ENCODE peak calls at places on chromosomes 5 and 9, in six cellular contexts. C is neuronal stem cell, G is IMR-90, H is H9, J is H1, R is trophoblast cell. I is an unnamed sample.

GRCh38 chr9:99635032-99635431 is 186.7 kb upstream of the NR4A3 start:
- DNase-seq in G (peak), R (no peak), H (no peak), J (no peak), C (no peak), I (peak)

GRCh38 chr5:148393390-148393741 is 9.6 kb downstream of the FBXO38 start:
- DNase-seq in H (peak), G (peak), C (no peak), J (no peak), R (no peak), I (peak)

GRCh38 chr5:122985954-122986721 is 50.4 kb downstream of the PPIC start:
- DNase-seq in C (no peak), R (no peak), J (no peak), G (no peak), H (no peak), I (no peak)

GRCh38 chr9:121622842-121623203 is 28.6 kb upstream of the DAB2IP start:
- DNase-seq in J (no peak), C (no peak), R (peak), G (no peak), H (no peak), I (no peak)

GRCh38 chr9:71677209-71677608 is 91.1 kb downstream of the CEMIP2 start:
- DNase-seq in G (no peak), J (no peak), R (no peak), C (no peak), H (no peak), I (no peak)

GRCh38 chr9:15936316-15936869 is 383.6 kb downstream of the CCDC171 start:
- DNase-seq in R (no peak), G (peak), H (no peak), J (no peak), C (no peak), I (peak)

GRCh38 chr5:13248236-13248635 is 696.3 kb downstream of the DNAH5 start:
- DNase-seq in G (no peak), C (no peak), H (no peak), J (no peak), R (no peak), I (no peak)

GRCh38 chr5:131628990-131629389 is 6.0 kb downstream of the RAPGEF6 start:
- DNase-seq in G (peak), C (no peak), R (peak), J (no peak), H (no peak), I (peak)

GRCh38 chr5:170693701-170694100 is 89.8 kb upstream of the GABRP start:
- DNase-seq in J (no peak), G (no peak), C (no peak), R (no peak), H (peak), I (no peak)

GRCh38 chr9:129258823-129259301 is 80.8 kb upstream of the IER5L start:
- DNase-seq in H (no peak), R (no peak), J (no peak), G (no peak), C (no peak), I (no peak)

GRCh38 chr5:98096155-98096554 is 677.3 kb upstream of the RGMB start:
- DNase-seq in R (peak), H (no peak), G (peak), C (no peak), J (no peak), I (peak)

GRCh38 chr9:81103597-81104471 is 585.5 kb downstream of the TLE1 start:
- DNase-seq in R (peak), J (no peak), H (no peak), C (no peak), G (no peak), I (no peak)

GRCh38 chr5:119158144-119158543 is 87.3 kb downstream of the DMXL1 start:
- DNase-seq in C (no peak), G (no peak), R (no peak), H (no peak), J (no peak), I (no peak)

GRCh38 chr5:172542651-172543131 is 88.4 kb upstream of the SH3PXD2B start:
- DNase-seq in R (no peak), J (no peak), H (no peak), G (no peak), C (no peak), I (no peak)

GRCh38 chr9:134957165-134957944 is 39.6 kb upstream of the FCN1 start:
- DNase-seq in R (no peak), H (no peak), C (no peak), G (no peak), J (no peak), I (no peak)

GRCh38 chr9:127555830-127556820 is 56.0 kb upstream of the STXBP1 start:
- DNase-seq in H (peak), J (no peak), G (peak), C (no peak), R (peak), I (peak)

GRCh38 chr5:53359906-53360305 is 120.5 kb upstream of the FST start:
- DNase-seq in G (peak), C (no peak), J (no peak), H (no peak), R (no peak), I (no peak)

GRCh38 chr5:132238169-132238744 is 10.6 kb upstream of the P4HA2 start:
- DNase-seq in J (no peak), G (peak), C (peak), R (peak), H (peak), I (peak)

GRCh38 chr5:53095931-53096525 is 13.5 kb downstream of the MOCS2 start:
- DNase-seq in R (peak), C (peak), J (peak), G (peak), H (peak), I (peak)

GRCh38 chr5:180070726-180071417 is 687 bp downstream of the RNF130 start:
- DNase-seq in G (peak), R (peak), J (no peak), C (no peak), H (no peak), I (peak)

GRCh38 chr5:110251366-110251765 is 475.1 kb downstream of the TMEM232 start:
- DNase-seq in R (no peak), G (no peak), H (no peak), J (no peak), C (no peak), I (no peak)

GRCh38 chr9:137697193-137697592 is 78.4 kb downstream of the EHMT1 start:
- DNase-seq in G (no peak), H (no peak), R (no peak), J (no peak), C (no peak), I (no peak)

GRCh38 chr5:179906795-179907569 is 715 bp downstream of the TBC1D9B start:
- DNase-seq in C (no peak), R (no peak), G (peak), H (peak), J (no peak), I (peak)

GRCh38 chr9:127309715-127310114 is 45.1 kb downstream of the GARNL3 start:
- DNase-seq in H (no peak), R (peak), G (no peak), C (no peak), J (no peak), I (no peak)

GRCh38 chr5:92378961-92379611 is 996.0 kb upstream of the ARRDC3 start:
- DNase-seq in J (no peak), G (peak), R (no peak), C (no peak), H (peak), I (peak)

GRCh38 chr5:77990020-77990419 is 213.9 kb upstream of the TBCA start:
- DNase-seq in C (no peak), H (peak), R (no peak), G (no peak), J (no peak), I (no peak)

GRCh38 chr5:150645070-150645700 is 4.7 kb downstream of the SYNPO start:
- DNase-seq in J (no peak), R (peak), G (peak), C (peak), H (no peak), I (peak)

DNA sequence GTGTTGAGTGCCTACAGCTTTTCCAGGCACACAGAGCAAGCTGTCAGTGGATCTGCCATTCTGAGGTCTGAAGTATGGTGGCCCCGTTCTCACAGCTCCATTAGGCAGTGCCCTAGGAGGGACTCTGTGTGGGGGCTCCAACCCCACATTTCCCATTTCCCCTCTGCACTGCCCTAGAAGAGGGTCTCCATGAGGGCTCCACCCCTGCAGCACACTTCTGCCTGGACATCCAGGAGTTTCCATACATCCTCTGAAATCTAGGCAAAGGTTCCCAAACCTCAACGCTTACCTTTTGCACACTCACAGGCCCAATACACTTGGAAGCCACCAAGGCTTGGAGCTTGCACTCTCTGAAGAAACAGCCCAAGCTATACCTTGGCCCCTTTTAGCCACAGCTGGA is 131.3 kb downstream of the DEPDC1B start:
- DNase-seq in J (no peak), H (no peak), R (no peak), C (no peak), G (no peak), I (no peak)
- H3K14ac ChIP-seq in J (no peak), H (no peak), R (no peak), C (no peak), G (no peak), I (no peak)

DNA sequence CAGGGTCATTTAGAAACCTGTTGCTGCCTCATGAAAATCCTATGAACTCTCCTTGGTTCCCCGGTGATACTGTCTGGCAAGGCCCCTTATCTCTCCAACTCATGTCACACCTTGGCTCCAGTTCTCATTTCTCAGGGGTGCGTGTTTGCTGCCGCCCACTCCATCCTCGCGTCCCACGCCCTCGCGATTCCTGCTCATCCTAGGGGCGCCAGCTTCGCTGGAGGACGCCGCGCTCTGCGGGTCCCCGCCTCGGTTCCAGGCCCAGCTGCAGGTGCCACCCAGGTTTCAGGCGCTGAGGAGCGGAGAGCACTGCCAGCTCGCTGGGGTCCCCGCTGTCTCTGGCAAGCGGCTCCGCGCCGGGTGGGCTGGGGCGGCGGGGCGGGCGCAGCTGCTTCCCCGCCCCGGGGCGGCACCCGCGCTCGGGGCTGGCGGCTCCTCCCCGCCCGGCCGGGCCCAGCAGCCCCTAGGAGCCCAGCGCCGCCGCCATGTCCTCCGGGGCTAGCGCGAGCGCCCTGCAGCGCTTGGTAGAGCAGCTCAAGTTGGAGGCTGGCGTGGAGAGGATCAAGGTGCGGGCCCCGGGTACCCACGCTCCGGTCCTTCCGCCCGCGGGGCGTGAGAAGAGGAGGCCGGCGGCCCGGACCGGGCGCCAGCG is at the start of gene GNG10:
- DNase-seq in J (no peak), H (peak), R (peak), C (peak), G (peak), I (peak)
- H3K4ac ChIP-seq in J (peak), H (no peak), R (peak), C (no peak), G (peak), I (peak)

DNA sequence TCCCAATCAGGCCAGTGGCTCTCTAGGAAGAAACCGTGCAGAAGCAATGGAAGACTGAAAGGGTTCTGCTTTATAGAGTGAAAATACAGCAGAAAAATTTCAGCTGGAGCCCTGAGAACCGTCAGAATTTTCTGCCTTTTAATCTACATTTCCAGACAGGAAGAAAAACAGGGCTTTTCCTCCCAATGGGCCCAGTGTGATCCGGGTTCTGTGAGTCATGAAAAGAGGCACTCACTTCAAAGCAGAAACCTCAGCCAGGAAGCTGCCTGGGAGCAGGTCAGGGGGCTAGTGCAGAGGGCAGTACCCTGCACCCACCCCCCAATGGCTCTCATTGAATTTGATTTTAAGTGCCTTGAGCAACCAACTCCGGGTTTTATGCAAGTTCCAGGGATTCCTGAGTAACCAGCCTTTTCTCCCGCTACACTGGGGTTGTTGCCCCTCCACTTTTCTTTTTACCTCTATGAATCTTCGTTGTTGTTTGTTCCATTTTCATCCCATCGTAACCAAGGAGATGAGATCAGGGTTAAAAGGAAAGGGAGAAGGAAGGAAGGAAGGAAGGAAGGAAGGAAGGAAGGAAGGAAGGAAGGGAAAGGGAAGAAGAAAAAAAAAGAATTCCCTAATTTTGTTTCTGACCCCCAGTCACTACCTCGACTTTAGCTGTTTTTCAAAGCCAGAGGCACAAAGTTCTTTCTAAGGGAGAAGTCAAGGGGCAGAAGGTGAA is 1.3 kb downstream of the BARHL1 start:
- DNase-seq in R (no peak), C (no peak), H (no peak), G (no peak), J (no peak), I (no peak)
- H3K14ac ChIP-seq in R (no peak), C (no peak), H (no peak), G (no peak), J (no peak), I (no peak)

GRCh38 chr9:130447193-130447816 is 2.5 kb downstream of the ASS1 start:
- DNase-seq in G (no peak), H (no peak), R (no peak), J (no peak), C (no peak), I (no peak)
- H3K4ac ChIP-seq in G (peak), H (no peak), R (no peak), J (no peak), C (no peak), I (no peak)

DNA sequence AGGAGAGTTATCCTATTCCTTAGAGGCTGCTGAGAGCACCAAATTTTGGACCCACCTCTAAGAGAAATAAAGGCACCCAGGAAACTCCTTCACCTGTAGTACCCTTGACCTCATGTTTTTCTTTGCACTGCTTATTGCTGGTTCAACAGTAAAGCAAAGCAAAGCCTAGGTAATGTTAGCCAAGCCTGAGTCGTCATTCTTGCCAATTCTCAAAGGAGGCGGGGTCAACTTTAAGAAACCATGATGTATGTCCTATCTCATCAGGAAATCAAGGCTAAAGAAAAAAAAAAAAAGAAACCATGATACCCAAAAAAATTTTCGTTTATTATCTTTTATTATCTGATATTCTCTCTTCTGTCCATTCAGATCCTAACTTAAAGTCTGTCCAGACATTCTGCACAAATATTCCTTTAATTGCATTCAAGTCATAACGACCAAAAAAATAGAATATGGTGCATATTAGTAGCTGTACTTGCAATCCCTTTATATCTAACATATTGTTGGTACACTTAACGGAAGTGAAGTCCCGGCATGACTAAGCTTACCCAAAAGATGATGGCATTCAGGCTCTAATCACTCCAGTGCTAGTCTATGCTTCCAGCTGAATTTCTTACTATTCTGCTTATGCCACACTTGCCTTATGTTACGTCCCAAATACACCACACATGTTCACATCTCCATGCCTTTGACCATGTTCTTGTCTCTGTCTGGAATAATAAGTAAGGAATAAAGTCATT is 1.8 kb downstream of the AUH start:
- DNase-seq in G (no peak), C (no peak), R (no peak), H (no peak), J (no peak), I (no peak)
- H3K14ac ChIP-seq in G (no peak), C (no peak), R (no peak), H (no peak), J (no peak), I (no peak)

GRCh38 chr9:114613087-114613486 is 2.0 kb downstream of the TMEM268 start:
- DNase-seq in J (no peak), G (no peak), H (no peak), R (no peak), C (no peak), I (no peak)
- H3K4ac ChIP-seq in J (no peak), G (no peak), H (no peak), R (no peak), C (no peak), I (no peak)

GRCh38 chr5:31900296-31900865 is 261.4 kb downstream of the PDZD2 start:
- DNase-seq in H (no peak), J (no peak), G (no peak), R (peak), C (no peak), I (no peak)
- H3K14ac ChIP-seq in H (no peak), J (no peak), G (no peak), R (no peak), C (no peak), I (no peak)

GRCh38 chr9:114954986-114955623 is 24.7 kb upstream of the TNFSF8 start:
- DNase-seq in G (no peak), H (no peak), J (no peak), R (no peak), C (no peak), I (no peak)

GRCh38 chr9:114947058-114947457 is 16.7 kb upstream of the TNFSF8 start:
- DNase-seq in H (no peak), R (no peak), J (no peak), C (no peak), G (no peak), I (no peak)

GRCh38 chr9:114953917-114954316 is 23.5 kb upstream of the TNFSF8 start:
- DNase-seq in R (peak), H (no peak), C (no peak), G (peak), J (no peak), I (peak)

GRCh38 chr9:114953016-114953415 is 22.6 kb upstream of the TNFSF8 start:
- DNase-seq in R (no peak), C (no peak), H (no peak), J (no peak), G (no peak), I (no peak)

GRCh38 chr9:114950761-114951160 is 20.4 kb upstream of the TNFSF8 start:
- DNase-seq in C (no peak), J (no peak), R (no peak), H (no peak), G (no peak), I (no peak)
- H3K4ac ChIP-seq in C (no peak), J (no peak), R (no peak), H (no peak), G (no peak), I (no peak)